ENCODE peak calls at places on chromosomes 2 and 18, in four cellular contexts. P is GM12865, J is fibroblast of mammary gland, B is HL-60. X is an unnamed sample.

GRCh38 chr2:131105950-131106801 is 1.0 kb downstream of the PLEKHB2 start:
- DNase-seq in B (no peak), J (peak; percentile 74), P (peak; percentile 64), X (peak; percentile 69)

GRCh38 chr2:28343184-28343942 is 49.3 kb upstream of the FOSL2 start:
- DNase-seq in J (no peak), P (no peak), B (peak; percentile 31), X (no peak)

GRCh38 chr2:194539436-194539835 is 1117.6 kb upstream of the SLC39A10 start:
- DNase-seq in P (no peak), J (no peak), B (no peak), X (no peak)

GRCh38 chr2:125418483-125418882 is 1237.5 kb upstream of the GYPC start:
- DNase-seq in J (no peak), P (no peak), B (no peak), X (no peak)

GRCh38 chr18:54033087-54033486 is 191.4 kb downstream of the MBD2 start:
- DNase-seq in P (no peak), J (no peak), B (no peak), X (no peak)

GRCh38 chr2:66478729-66479316 is 43.9 kb downstream of the MEIS1 start:
- DNase-seq in B (no peak), J (no peak), P (no peak), X (no peak)

GRCh38 chr2:202024871-202025270 is 8.8 kb upstream of the FZD7 start:
- DNase-seq in J (no peak), P (no peak), B (no peak), X (no peak)

GRCh38 chr18:51537487-51537886 is 340.0 kb upstream of the MEX3C start:
- DNase-seq in B (no peak), J (no peak), P (peak; percentile 58), X (no peak)

GRCh38 chr2:237694423-237695194 is 67.2 kb downstream of the LRRFIP1 start:
- DNase-seq in B (no peak), J (no peak), P (peak; percentile 54), X (peak; percentile 74)

GRCh38 chr2:174171686-174172445 is 76.5 kb downstream of the OLA1 start:
- DNase-seq in J (no peak), B (no peak), P (no peak), X (no peak)

GRCh38 chr2:16632615-16633014 is 33.0 kb downstream of the CYRIA start:
- DNase-seq in P (no peak), J (no peak), B (no peak), X (no peak)

GRCh38 chr2:197777823-197778407 is 7.2 kb downstream of the BOLL start:
- DNase-seq in P (peak; percentile 48), B (no peak), J (peak; percentile 59), X (no peak)

GRCh38 chr18:8947576-8947975 is 154.9 kb upstream of the NDUFV2 start:
- DNase-seq in J (no peak), B (no peak), P (no peak), X (no peak)

GRCh38 chr2:95271381-95271971 is 2.8 kb upstream of the PROM2 start:
- DNase-seq in J (no peak), P (no peak), B (no peak), X (no peak)

GRCh38 chr2:191864623-191865521 is 18.0 kb upstream of the CAVIN2 start:
- DNase-seq in J (peak; percentile 56), B (no peak), P (no peak), X (no peak)

GRCh38 chr18:24315170-24315569 is 82.5 kb downstream of the OSBPL1A start:
- DNase-seq in B (no peak), P (no peak), J (peak; percentile 21), X (no peak)

GRCh38 chr2:27075219-27075871 is 3.1 kb upstream of the EMILIN1 start:
- DNase-seq in P (peak; percentile 82), J (no peak), B (no peak), X (no peak)

GRCh38 chr18:26546170-26546874 is 2.0 kb downstream of the KCTD1 start:
- DNase-seq in B (no peak), J (no peak), P (no peak), X (no peak)

GRCh38 chr18:67402543-67402942 is 114.0 kb downstream of the DSEL start:
- DNase-seq in B (no peak), P (no peak), J (peak; percentile 70), X (no peak)

GRCh38 chr18:21391074-21391673 is 149.1 kb downstream of the GREB1L start:
- DNase-seq in J (peak; percentile 84), B (no peak), P (peak; percentile 27), X (no peak)

GRCh38 chr2:151350579-151351195 is 6.7 kb upstream of the TNFAIP6 start:
- DNase-seq in B (no peak), P (no peak), J (peak; percentile 60), X (no peak)

GRCh38 chr2:4674007-4674406 is 970.6 kb downstream of the DCDC2C start:
- DNase-seq in P (no peak), B (no peak), J (no peak), X (no peak)

GRCh38 chr2:221243758-221244157 is 328.3 kb downstream of the EPHA4 start:
- DNase-seq in P (no peak), J (no peak), B (no peak), X (no peak)

GRCh38 chr2:112794841-112795240 is 10.5 kb upstream of the IL1A start:
- DNase-seq in J (no peak), P (no peak), B (peak; percentile 51), X (no peak)

GRCh38 chr2:95372216-95372829 is 30.2 kb upstream of the FAHD2A start:
- DNase-seq in P (no peak), B (no peak), J (no peak), X (peak; percentile 51)

GRCh38 chr2:153101187-153101586 is 377.4 kb downstream of the RPRM start:
- DNase-seq in B (no peak), P (no peak), J (no peak), X (no peak)

GRCh38 chr2:153105829-153106578 is 372.6 kb downstream of the RPRM start:
- DNase-seq in P (no peak), B (no peak), J (peak; percentile 28), X (no peak)

GRCh38 chr2:153110477-153110876 is 368.1 kb downstream of the RPRM start:
- DNase-seq in B (no peak), J (no peak), P (no peak), X (no peak)

GRCh38 chr2:153109793-153110192 is 368.8 kb downstream of the RPRM start:
- DNase-seq in J (no peak), P (no peak), B (no peak), X (no peak)

DNA sequence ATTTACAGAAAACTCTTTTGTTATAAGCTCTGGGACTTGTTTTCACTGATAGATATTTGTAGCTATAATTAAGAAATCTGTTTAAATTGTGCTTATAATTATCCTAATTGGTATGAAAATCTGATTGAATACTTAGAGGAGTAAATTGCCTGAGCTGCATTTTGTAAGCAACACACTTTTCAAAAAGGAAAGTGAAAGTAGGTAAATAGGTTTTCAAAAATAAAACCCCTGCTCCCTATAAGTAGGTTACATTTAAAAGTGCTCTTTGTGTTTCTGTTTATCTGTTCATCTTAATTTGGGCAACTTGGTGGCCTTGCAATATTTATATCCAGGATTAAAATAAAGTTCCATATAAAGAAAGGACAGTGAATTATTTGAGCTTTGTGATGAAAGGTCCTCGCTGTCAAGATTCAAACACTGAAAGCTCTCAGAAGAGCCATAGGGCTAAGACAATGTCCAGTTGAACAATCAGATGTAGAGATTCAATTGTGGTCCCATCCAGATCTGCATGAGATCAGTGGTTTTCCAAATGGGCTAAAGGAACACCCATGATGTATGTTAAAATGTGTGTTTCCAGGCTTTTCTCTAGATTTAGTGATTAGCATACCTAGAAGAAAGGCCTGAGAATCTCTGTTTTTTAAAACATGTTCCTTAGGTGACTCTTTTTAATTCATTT is 371.6 kb downstream of the RPRM start:
- DNase-seq in P (no peak), J (no peak), B (no peak), X (no peak)
- H3K4me3 ChIP-seq in P (peak overlapping the region; percentile 46), J (no peak overlapping the region), B (no peak overlapping the region), X (no peak overlapping the region)

GRCh38 chr2:171630812-171631626 is 56.2 kb upstream of the DYNC1I2 start:
- DNase-seq in P (no peak), B (peak; percentile 10), J (no peak), X (no peak)

GRCh38 chr2:171627412-171627811 is 59.9 kb upstream of the DYNC1I2 start:
- DNase-seq in J (no peak), P (no peak), B (no peak), X (no peak)

GRCh38 chr2:171625013-171625412 is 62.3 kb upstream of the DYNC1I2 start:
- DNase-seq in P (no peak), J (no peak), B (no peak), X (no peak)

GRCh38 chr2:171629113-171629512 is 58.2 kb upstream of the DYNC1I2 start:
- DNase-seq in B (no peak), P (no peak), J (no peak), X (no peak)

DNA sequence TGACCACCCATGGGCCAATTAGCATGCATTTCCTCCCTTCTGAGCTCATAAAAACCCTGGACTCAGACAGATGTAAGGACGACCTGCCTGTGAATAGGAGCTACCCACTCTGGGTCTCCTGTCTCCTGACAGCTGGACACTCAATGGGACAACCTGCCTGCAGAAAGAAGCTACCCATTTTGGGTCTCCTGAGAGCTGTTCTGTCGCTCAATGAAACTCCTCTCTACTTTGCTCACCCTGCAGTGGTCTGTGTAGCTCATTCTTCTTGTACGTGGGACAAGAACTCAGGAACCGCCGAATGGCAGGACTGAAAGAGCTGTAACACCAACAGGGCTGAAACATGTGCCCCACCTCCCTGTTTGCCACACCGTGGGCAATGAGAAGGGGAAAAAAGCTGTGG is 60.3 kb upstream of the DYNC1I2 start:
- DNase-seq in B (no peak), J (no peak), P (no peak), X (no peak)
- H3K4me3 ChIP-seq in B (no peak overlapping the region), J (no peak overlapping the region), P (no peak overlapping the region), X (no peak overlapping the region)

GRCh38 chr2:38076250-38076709 is 329 bp upstream of the CYP1B1 start:
- DNase-seq in P (peak; percentile 88), B (peak; percentile 80), J (peak; percentile 80), X (peak; percentile 92)

GRCh38 chr2:38074775-38075435 is 1.0 kb downstream of the CYP1B1 start:
- DNase-seq in B (no peak), J (peak; percentile 34), P (no peak), X (peak; percentile 75)

GRCh38 chr2:38074047-38074774 is 1.7 kb downstream of the CYP1B1 start:
- DNase-seq in J (no peak), B (no peak), P (no peak), X (peak; percentile 69)

GRCh38 chr2:38075436-38076249 is at the start of gene CYP1B1:
- DNase-seq in J (no peak), B (no peak), P (no peak), X (peak; percentile 79)

DNA sequence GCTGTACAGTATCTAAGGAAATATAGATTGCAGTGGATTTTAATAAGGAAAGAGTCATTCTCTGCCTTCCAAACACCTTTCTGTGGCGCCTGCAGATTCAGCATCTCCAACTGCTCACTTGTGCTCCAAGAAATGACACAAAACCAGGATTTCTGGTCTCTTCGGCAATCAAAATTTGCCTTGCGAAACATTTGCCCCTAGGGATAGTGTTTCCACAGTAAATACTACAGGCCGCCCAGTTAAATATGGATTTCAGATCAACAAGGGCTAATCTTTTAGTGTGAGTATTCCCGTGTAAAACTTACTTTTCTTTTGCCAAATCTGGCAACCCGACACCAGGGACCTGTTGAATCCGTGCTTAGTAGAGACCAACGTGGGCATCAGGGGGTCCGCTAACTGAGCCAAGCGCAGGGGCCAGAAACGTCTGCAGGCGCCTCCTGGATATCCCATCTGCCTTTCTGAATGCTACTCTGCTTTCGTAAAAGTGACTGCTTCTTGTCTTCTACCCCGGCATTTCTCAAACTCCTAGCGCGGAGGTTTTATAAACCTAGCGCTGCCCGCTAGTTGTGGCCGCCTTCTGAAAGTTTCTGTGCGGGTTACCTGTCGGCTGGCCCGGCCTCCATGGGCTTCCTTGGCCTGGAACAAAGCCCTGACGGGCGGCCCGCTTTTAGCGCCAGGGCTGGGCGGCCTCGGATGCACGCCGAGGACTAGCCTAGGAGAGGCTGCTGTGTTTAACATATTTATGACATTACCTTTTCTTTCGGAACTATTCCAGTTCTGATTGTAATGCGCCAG is 2.5 kb downstream of the CYP1B1 start:
- DNase-seq in B (no peak), J (peak; percentile 56), P (no peak), X (no peak)
- H3K4me3 ChIP-seq in B (peak overlapping the region; percentile 53), J (peak overlapping the region; percentile 53), P (no peak overlapping the region), X (peak overlapping the region; percentile 64)

GRCh38 chr18:77098554-77099174 is 33.9 kb downstream of the MBP start:
- DNase-seq in P (peak; percentile 23), J (peak; percentile 30), B (no peak), X (no peak)
- H3K4me3 ChIP-seq in P (no peak overlapping the region), J (peak overlapping the region; percentile 1), B (no peak overlapping the region), X (no peak overlapping the region)

X was measured in upper lobe of right lung.